ENCODE peak calls at places on chromosomes 12 and 14, in eight cellular contexts. One of them, this sample, is unnamed.

GRCh38 chr14:32900602-32901001 is 38.1 kb upstream of the NPAS3 start:
- DNase-seq in bronchial epithelial cell: no peak
- DNase-seq in retinal pigment epithelial cell: no peak
- DNase-seq in right atrium auricular region: no peak
- DNase-seq in dorsolateral prefrontal cortex: no peak
- DNase-seq in upper lobe of left lung: no peak
- DNase-seq in suprapubic skin: no peak
- DNase-seq in K562: no peak
- DNase-seq in this sample: peak

GRCh38 chr12:95554532-95555071 is 3.3 kb upstream of the USP44 start:
- DNase-seq in bronchial epithelial cell: no peak
- DNase-seq in retinal pigment epithelial cell: no peak
- DNase-seq in right atrium auricular region: no peak
- DNase-seq in dorsolateral prefrontal cortex: no peak
- DNase-seq in upper lobe of left lung: no peak
- DNase-seq in suprapubic skin: no peak
- DNase-seq in K562: no peak
- DNase-seq in this sample: no peak

GRCh38 chr12:4082809-4083447 is 190.6 kb upstream of the CCND2 start:
- DNase-seq in bronchial epithelial cell: no peak
- DNase-seq in retinal pigment epithelial cell: no peak
- DNase-seq in right atrium auricular region: no peak
- DNase-seq in dorsolateral prefrontal cortex: no peak
- DNase-seq in upper lobe of left lung: no peak
- DNase-seq in suprapubic skin: no peak
- DNase-seq in K562: no peak
- DNase-seq in this sample: no peak

GRCh38 chr12:22415342-22416309 is 81.1 kb upstream of the ST8SIA1 start:
- DNase-seq in bronchial epithelial cell: peak
- DNase-seq in retinal pigment epithelial cell: peak
- DNase-seq in right atrium auricular region: no peak
- DNase-seq in dorsolateral prefrontal cortex: no peak
- DNase-seq in upper lobe of left lung: no peak
- DNase-seq in suprapubic skin: no peak
- DNase-seq in K562: no peak
- DNase-seq in this sample: peak

GRCh38 chr12:130164931-130165330 is 2.7 kb downstream of the FZD10 start:
- DNase-seq in bronchial epithelial cell: no peak
- DNase-seq in retinal pigment epithelial cell: no peak
- DNase-seq in right atrium auricular region: no peak
- DNase-seq in dorsolateral prefrontal cortex: no peak
- DNase-seq in upper lobe of left lung: no peak
- DNase-seq in suprapubic skin: peak
- DNase-seq in K562: no peak
- DNase-seq in this sample: no peak

GRCh38 chr12:13318231-13319015 is 121.9 kb downstream of the EMP1 start:
- DNase-seq in bronchial epithelial cell: no peak
- DNase-seq in retinal pigment epithelial cell: no peak
- DNase-seq in right atrium auricular region: no peak
- DNase-seq in dorsolateral prefrontal cortex: no peak
- DNase-seq in upper lobe of left lung: no peak
- DNase-seq in suprapubic skin: no peak
- DNase-seq in K562: no peak
- DNase-seq in this sample: no peak

GRCh38 chr12:130079254-130079653 is 83.0 kb upstream of the FZD10 start:
- DNase-seq in bronchial epithelial cell: peak
- DNase-seq in retinal pigment epithelial cell: no peak
- DNase-seq in right atrium auricular region: no peak
- DNase-seq in dorsolateral prefrontal cortex: no peak
- DNase-seq in upper lobe of left lung: no peak
- DNase-seq in suprapubic skin: no peak
- DNase-seq in K562: no peak
- DNase-seq in this sample: no peak

GRCh38 chr14:105844047-105844630 is 317.8 kb downstream of the TMEM121 start:
- DNase-seq in bronchial epithelial cell: no peak
- DNase-seq in retinal pigment epithelial cell: no peak
- DNase-seq in right atrium auricular region: peak
- DNase-seq in dorsolateral prefrontal cortex: no peak
- DNase-seq in upper lobe of left lung: peak
- DNase-seq in suprapubic skin: peak
- DNase-seq in K562: no peak
- DNase-seq in this sample: no peak

GRCh38 chr14:55303646-55304277 is 32.5 kb downstream of the FBXO34 start:
- DNase-seq in bronchial epithelial cell: peak
- DNase-seq in retinal pigment epithelial cell: no peak
- DNase-seq in right atrium auricular region: no peak
- DNase-seq in dorsolateral prefrontal cortex: no peak
- DNase-seq in upper lobe of left lung: no peak
- DNase-seq in suprapubic skin: no peak
- DNase-seq in K562: no peak
- DNase-seq in this sample: peak

GRCh38 chr14:21100931-21101330 is at the start of gene TMEM253:
- DNase-seq in bronchial epithelial cell: no peak
- DNase-seq in retinal pigment epithelial cell: no peak
- DNase-seq in right atrium auricular region: no peak
- DNase-seq in dorsolateral prefrontal cortex: no peak
- DNase-seq in upper lobe of left lung: no peak
- DNase-seq in suprapubic skin: peak
- DNase-seq in K562: no peak
- DNase-seq in this sample: no peak

GRCh38 chr14:96213871-96214465 is 9.3 kb downstream of the BDKRB2 start:
- DNase-seq in bronchial epithelial cell: no peak
- DNase-seq in retinal pigment epithelial cell: no peak
- DNase-seq in right atrium auricular region: no peak
- DNase-seq in dorsolateral prefrontal cortex: no peak
- DNase-seq in upper lobe of left lung: no peak
- DNase-seq in suprapubic skin: no peak
- DNase-seq in K562: no peak
- DNase-seq in this sample: no peak

GRCh38 chr12:873954-874353 is 75.5 kb downstream of the RAD52 start:
- DNase-seq in bronchial epithelial cell: peak
- DNase-seq in retinal pigment epithelial cell: no peak
- DNase-seq in right atrium auricular region: no peak
- DNase-seq in dorsolateral prefrontal cortex: no peak
- DNase-seq in upper lobe of left lung: no peak
- DNase-seq in suprapubic skin: no peak
- DNase-seq in K562: no peak
- DNase-seq in this sample: peak

GRCh38 chr12:31928246-31929139 is 30.7 kb upstream of the RESF1 start:
- DNase-seq in bronchial epithelial cell: peak
- DNase-seq in retinal pigment epithelial cell: no peak
- DNase-seq in right atrium auricular region: no peak
- DNase-seq in dorsolateral prefrontal cortex: no peak
- DNase-seq in upper lobe of left lung: no peak
- DNase-seq in suprapubic skin: no peak
- DNase-seq in K562: no peak
- DNase-seq in this sample: no peak

GRCh38 chr12:33267641-33268040 is 172.0 kb downstream of the SYT10 start:
- DNase-seq in bronchial epithelial cell: no peak
- DNase-seq in retinal pigment epithelial cell: no peak
- DNase-seq in right atrium auricular region: no peak
- DNase-seq in dorsolateral prefrontal cortex: no peak
- DNase-seq in upper lobe of left lung: no peak
- DNase-seq in suprapubic skin: no peak
- DNase-seq in K562: no peak
- DNase-seq in this sample: no peak

GRCh38 chr14:61476737-61477410 is 155.5 kb downstream of the PRKCH start:
- DNase-seq in bronchial epithelial cell: peak
- DNase-seq in retinal pigment epithelial cell: peak
- DNase-seq in right atrium auricular region: peak
- DNase-seq in dorsolateral prefrontal cortex: no peak
- DNase-seq in upper lobe of left lung: peak
- DNase-seq in suprapubic skin: no peak
- DNase-seq in K562: peak
- DNase-seq in this sample: peak

DNA sequence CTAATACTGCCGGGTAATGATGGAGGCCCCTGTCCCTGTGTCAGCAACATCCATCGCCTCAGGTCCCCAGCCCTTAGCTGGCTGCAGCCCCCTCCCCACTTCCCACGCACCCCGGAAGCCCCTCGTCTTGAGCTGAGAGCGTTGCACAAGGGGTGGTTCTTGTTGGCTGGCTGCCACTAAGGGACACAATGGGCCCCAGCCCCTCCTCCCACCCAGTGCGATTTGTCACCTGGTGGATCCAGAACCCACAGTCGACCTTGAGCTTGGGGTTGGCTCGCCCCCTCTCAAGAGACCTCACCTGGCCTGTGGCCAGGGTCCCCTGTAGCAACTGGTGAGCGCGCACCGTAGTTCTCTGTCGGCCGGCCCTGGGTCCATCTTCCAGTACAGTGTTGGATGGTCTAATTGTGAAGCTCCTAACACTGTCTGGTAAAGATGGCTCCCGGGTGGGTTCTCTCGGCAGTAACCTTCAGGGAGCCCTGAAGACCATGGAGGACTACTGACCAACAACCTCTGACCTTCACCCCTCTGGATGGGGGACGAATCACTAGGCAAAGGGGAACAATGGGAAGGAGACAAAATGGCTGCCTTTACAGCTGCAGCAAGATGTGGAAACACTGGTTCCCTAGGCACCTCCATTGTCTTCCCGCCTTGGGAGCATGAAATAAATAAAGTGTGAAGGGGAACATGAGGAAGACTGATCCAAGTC is 6.6 kb downstream of the PHB2 start:
- DNase-seq in bronchial epithelial cell: no peak
- DNase-seq in retinal pigment epithelial cell: no peak
- DNase-seq in right atrium auricular region: no peak
- DNase-seq in dorsolateral prefrontal cortex: no peak
- DNase-seq in upper lobe of left lung: no peak
- DNase-seq in suprapubic skin: no peak
- DNase-seq in K562: no peak
- DNase-seq in this sample: no peak
- H3K4me3 ChIP-seq in bronchial epithelial cell: peak
- H3K4me3 ChIP-seq in retinal pigment epithelial cell: no peak
- H3K4me3 ChIP-seq in right atrium auricular region: no peak
- H3K4me3 ChIP-seq in dorsolateral prefrontal cortex: no peak
- H3K4me3 ChIP-seq in upper lobe of left lung: peak
- H3K4me3 ChIP-seq in suprapubic skin: peak
- H3K4me3 ChIP-seq in K562: no peak
- H3K4me3 ChIP-seq in this sample: no peak

DNA sequence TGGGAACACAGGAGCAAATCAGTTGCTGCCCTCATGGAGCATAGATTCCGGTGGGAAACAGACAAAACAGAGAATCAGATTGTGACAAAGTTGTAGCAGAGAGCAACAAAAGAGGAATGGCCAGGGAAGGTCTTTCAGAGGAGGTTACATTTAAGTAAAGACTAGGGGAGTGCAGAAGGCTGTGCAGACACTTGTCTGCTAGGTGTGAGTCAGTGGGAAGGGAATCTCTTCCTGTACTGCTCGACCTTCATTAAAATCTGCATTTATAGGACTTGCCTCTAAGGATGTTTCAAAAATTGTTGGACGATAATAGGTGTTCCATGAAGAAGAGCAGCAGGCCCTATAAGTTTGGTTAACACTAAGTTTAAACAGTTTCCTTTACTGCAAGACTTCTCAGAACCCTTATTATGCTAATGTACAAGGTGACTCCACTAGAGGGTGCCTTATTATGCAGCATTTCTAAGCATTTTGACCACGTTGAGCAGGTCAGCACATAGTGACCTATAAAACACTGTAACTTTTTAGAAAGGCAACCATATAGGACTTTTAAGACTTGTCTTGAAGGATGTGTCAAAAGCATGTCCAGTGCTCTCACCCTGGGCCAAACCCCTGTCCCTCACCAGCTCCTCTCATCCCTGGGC is 91.8 kb upstream of the RIC8B start:
- DNase-seq in bronchial epithelial cell: peak
- DNase-seq in retinal pigment epithelial cell: peak
- DNase-seq in right atrium auricular region: no peak
- DNase-seq in dorsolateral prefrontal cortex: no peak
- DNase-seq in upper lobe of left lung: no peak
- DNase-seq in suprapubic skin: no peak
- DNase-seq in K562: peak
- DNase-seq in this sample: peak
- TF ChIP-seq CTCF in bronchial epithelial cell: peak
- TF ChIP-seq CTCF in retinal pigment epithelial cell: peak
- TF ChIP-seq CTCF in right atrium auricular region: peak
- TF ChIP-seq CTCF in dorsolateral prefrontal cortex: no peak
- TF ChIP-seq CTCF in upper lobe of left lung: no peak
- TF ChIP-seq CTCF in suprapubic skin: no peak
- TF ChIP-seq CTCF in K562: peak
- TF ChIP-seq CTCF in this sample: peak

DNA sequence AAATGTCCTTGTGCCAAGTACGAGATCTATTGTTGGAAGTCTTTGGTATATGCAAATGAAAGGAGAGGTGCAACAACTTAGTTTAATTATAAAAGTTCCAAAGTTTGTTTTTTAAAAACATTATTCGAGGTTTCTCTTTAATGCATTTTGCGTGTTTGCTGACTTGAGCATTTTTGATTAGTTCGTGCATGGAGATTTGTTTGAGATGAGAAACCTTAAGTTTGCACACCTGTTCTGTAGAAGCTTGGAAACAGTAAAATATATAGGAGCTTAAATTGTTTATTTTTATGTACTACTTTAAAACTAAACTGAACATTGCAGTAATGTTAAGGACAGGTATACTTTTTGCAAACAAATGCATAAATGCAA is 2.3 kb downstream of the HSPA2 start:
- DNase-seq in bronchial epithelial cell: no peak
- DNase-seq in retinal pigment epithelial cell: no peak
- DNase-seq in right atrium auricular region: no peak
- DNase-seq in dorsolateral prefrontal cortex: no peak
- DNase-seq in upper lobe of left lung: no peak
- DNase-seq in suprapubic skin: no peak
- DNase-seq in K562: no peak
- DNase-seq in this sample: no peak
- H3K4me3 ChIP-seq in bronchial epithelial cell: no peak
- H3K4me3 ChIP-seq in retinal pigment epithelial cell: no peak
- H3K4me3 ChIP-seq in right atrium auricular region: peak
- H3K4me3 ChIP-seq in dorsolateral prefrontal cortex: peak
- H3K4me3 ChIP-seq in upper lobe of left lung: peak
- H3K4me3 ChIP-seq in suprapubic skin: peak
- H3K4me3 ChIP-seq in K562: no peak
- H3K4me3 ChIP-seq in this sample: no peak

GRCh38 chr14:103854822-103855733 is 7.7 kb upstream of the PPP1R13B start:
- DNase-seq in bronchial epithelial cell: peak
- DNase-seq in retinal pigment epithelial cell: no peak
- DNase-seq in right atrium auricular region: no peak
- DNase-seq in dorsolateral prefrontal cortex: no peak
- DNase-seq in upper lobe of left lung: peak
- DNase-seq in suprapubic skin: peak
- DNase-seq in K562: peak
- DNase-seq in this sample: no peak

GRCh38 chr14:103857256-103857655 is 9.9 kb upstream of the PPP1R13B start:
- DNase-seq in bronchial epithelial cell: no peak
- DNase-seq in retinal pigment epithelial cell: no peak
- DNase-seq in right atrium auricular region: no peak
- DNase-seq in dorsolateral prefrontal cortex: no peak
- DNase-seq in upper lobe of left lung: no peak
- DNase-seq in suprapubic skin: no peak
- DNase-seq in K562: no peak
- DNase-seq in this sample: no peak

GRCh38 chr14:103854017-103854808 is 6.8 kb upstream of the PPP1R13B start:
- DNase-seq in bronchial epithelial cell: no peak
- DNase-seq in retinal pigment epithelial cell: no peak
- DNase-seq in right atrium auricular region: no peak
- DNase-seq in dorsolateral prefrontal cortex: no peak
- DNase-seq in upper lobe of left lung: no peak
- DNase-seq in suprapubic skin: no peak
- DNase-seq in K562: no peak
- DNase-seq in this sample: no peak

GRCh38 chr14:103855734-103856095 is 8.3 kb upstream of the PPP1R13B start:
- DNase-seq in bronchial epithelial cell: no peak
- DNase-seq in retinal pigment epithelial cell: no peak
- DNase-seq in right atrium auricular region: no peak
- DNase-seq in dorsolateral prefrontal cortex: no peak
- DNase-seq in upper lobe of left lung: no peak
- DNase-seq in suprapubic skin: no peak
- DNase-seq in K562: no peak
- DNase-seq in this sample: no peak

GRCh38 chr14:103856105-103856504 is 8.7 kb upstream of the PPP1R13B start:
- DNase-seq in bronchial epithelial cell: no peak
- DNase-seq in retinal pigment epithelial cell: no peak
- DNase-seq in right atrium auricular region: no peak
- DNase-seq in dorsolateral prefrontal cortex: no peak
- DNase-seq in upper lobe of left lung: no peak
- DNase-seq in suprapubic skin: no peak
- DNase-seq in K562: no peak
- DNase-seq in this sample: no peak
- TF ChIP-seq CTCF in bronchial epithelial cell: peak
- TF ChIP-seq CTCF in retinal pigment epithelial cell: no peak
- TF ChIP-seq CTCF in right atrium auricular region: no peak
- TF ChIP-seq CTCF in dorsolateral prefrontal cortex: no peak
- TF ChIP-seq CTCF in upper lobe of left lung: no peak
- TF ChIP-seq CTCF in suprapubic skin: no peak
- TF ChIP-seq CTCF in K562: no peak
- TF ChIP-seq CTCF in this sample: no peak